ENCODE peak calls at places on chromosomes 4 and X, in nine cellular contexts. C, I, Q, V, J, B, K, X and W are unnamed samples.

GRCh38 chr4:167265231-167265630 is 30.9 kb upstream of the SPOCK3 start:
- DNase-seq in C (no peak), I (no peak), Q (no peak), V (no peak), J (no peak), B (no peak), K (no peak), X (no peak), W (no peak)

GRCh38 chr4:8402181-8402597 is 38.3 kb downstream of the ACOX3 start:
- DNase-seq in C (no peak), I (no peak), Q (no peak), V (no peak), J (no peak), B (no peak), K (no peak), X (peak; percentile 49), W (no peak)

GRCh38 chr4:148192526-148192925 is 249.7 kb downstream of the NR3C2 start:
- DNase-seq in C (no peak), I (no peak), Q (no peak), V (no peak), J (no peak), B (no peak), K (no peak), X (no peak), W (no peak)

GRCh38 chr4:4689694-4690440 is 148.0 kb upstream of the STX18 start:
- DNase-seq in C (no peak), I (no peak), Q (no peak), V (no peak), J (no peak), B (no peak), K (no peak), X (no peak), W (no peak)

GRCh38 chr4:100576570-100576969 is 58.7 kb upstream of the EMCN start:
- DNase-seq in C (no peak), I (peak; percentile 48), Q (peak; percentile 17), V (no peak), J (no peak), B (no peak), K (no peak), X (no peak), W (no peak)

GRCh38 chr4:139767168-139767567 is 101.5 kb downstream of the MGST2 start:
- DNase-seq in C (peak; percentile 56), I (no peak), Q (no peak), V (no peak), J (no peak), B (no peak), K (no peak), X (no peak), W (no peak)

GRCh38 chr4:78459327-78459726 is 92.2 kb upstream of the ANXA3 start:
- DNase-seq in C (no peak), I (no peak), Q (no peak), V (no peak), J (no peak), B (no peak), K (no peak), X (no peak), W (no peak)

GRCh38 chr4:147772459-147772969 is 40.6 kb downstream of the ARHGAP10 start:
- DNase-seq in C (no peak), I (no peak), Q (peak; percentile 62), V (peak; percentile 67), J (no peak), B (no peak), K (no peak), X (no peak), W (no peak)

GRCh38 chr4:109408711-109409110 is 24.9 kb upstream of the SEC24B start:
- DNase-seq in C (no peak), I (peak; percentile 73), Q (no peak), V (no peak), J (no peak), B (no peak), K (no peak), X (no peak), W (no peak)

GRCh38 chrX:153966283-153966688 is 5.3 kb downstream of the HCFC1 start:
- DNase-seq in C (no peak), I (no peak), Q (no peak), V (no peak), J (no peak), B (no peak), K (no peak), X (no peak), W (no peak)

GRCh38 chr4:155582971-155583437 is 83.6 kb upstream of the GUCY1A1 start:
- DNase-seq in C (no peak), I (peak; percentile 44), Q (peak; percentile 87), V (peak; percentile 63), J (no peak), B (peak; percentile 20), K (no peak), X (no peak), W (no peak)

GRCh38 chr4:22019676-22020075 is 71.1 kb upstream of the KCNIP4 start:
- DNase-seq in C (peak; percentile 10), I (no peak), Q (no peak), V (no peak), J (no peak), B (no peak), K (no peak), X (no peak), W (no peak)

GRCh38 chrX:67523002-67523711 is 20.7 kb upstream of the AR start:
- DNase-seq in C (no peak), I (no peak), Q (no peak), V (no peak), J (no peak), B (no peak), K (no peak), X (no peak), W (no peak)

GRCh38 chr4:118917582-118917981 is 28.9 kb downstream of the SYNPO2 start:
- DNase-seq in C (no peak), I (no peak), Q (no peak), V (no peak), J (no peak), B (no peak), K (no peak), X (no peak), W (no peak)

GRCh38 chr4:139528377-139529005 is 27.5 kb downstream of the SETD7 start:
- DNase-seq in C (peak; percentile 84), I (no peak), Q (no peak), V (peak; percentile 95), J (peak; percentile 40), B (no peak), K (no peak), X (no peak), W (no peak)

GRCh38 chr4:155759372-155760252 is 791 bp downstream of the GUCY1B1 start:
- DNase-seq in C (no peak), I (peak; percentile 36), Q (peak; percentile 62), V (peak; percentile 61), J (peak; percentile 66), B (no peak), K (peak; percentile 75), X (peak; percentile 27), W (peak; percentile 22)

GRCh38 chrX:4263005-4263404 is 549.6 kb upstream of the PRKX start:
- DNase-seq in C (no peak), I (peak; percentile 40), Q (peak; percentile 16), V (no peak), J (no peak), B (no peak), K (peak; percentile 20), X (no peak), W (no peak)